ENCODE peak calls at places on chromosome 18, in four cellular contexts. L is IMR-90, B is H9, H is mesenchymal stem cell. Z is an unnamed sample.

GRCh38 chr18:39455300-39455699 is 1889.7 kb upstream of the CELF4 start:
- DNase-seq in L (peak), B (no peak), H (peak), Z (no peak)

GRCh38 chr18:52442686-52443085 is 102.7 kb downstream of the DCC start:
- DNase-seq in L (no peak), B (no peak), H (no peak), Z (no peak)

GRCh38 chr18:56992777-56993176 is 154.1 kb upstream of the BOD1L2 start:
- DNase-seq in L (peak), B (no peak), H (no peak), Z (no peak)

GRCh38 chr18:44588466-44588865 is 92.2 kb upstream of the SETBP1 start:
- DNase-seq in L (no peak), B (no peak), H (no peak), Z (no peak)

GRCh38 chr18:6683112-6683876 is 46.2 kb upstream of the ARHGAP28 start:
- DNase-seq in L (no peak), B (peak), H (no peak), Z (peak)

GRCh38 chr18:3903341-3903740 is 453.4 kb downstream of the TGIF1 start:
- DNase-seq in L (peak), B (no peak), H (peak), Z (no peak)

GRCh38 chr18:61336766-61337165 is 3.5 kb downstream of the CDH20 start:
- DNase-seq in L (no peak), B (no peak), H (no peak), Z (no peak)

GRCh38 chr18:31711365-31712035 is 27.1 kb upstream of the B4GALT6 start:
- DNase-seq in L (no peak), B (no peak), H (no peak), Z (no peak)

GRCh38 chr18:8778824-8779223 is 73.5 kb downstream of the MTCL1 start:
- DNase-seq in L (no peak), B (no peak), H (no peak), Z (no peak)

GRCh38 chr18:10057808-10058791 is 144.3 kb downstream of the VAPA start:
- DNase-seq in L (peak), B (no peak), H (peak), Z (peak)

GRCh38 chr18:9419956-9420631 is 55.2 kb upstream of the RALBP1 start:
- DNase-seq in L (peak), B (no peak), H (peak), Z (no peak)

GRCh38 chr18:36315736-36316135 is 18.2 kb downstream of the FHOD3 start:
- DNase-seq in L (peak), B (peak), H (peak), Z (no peak)

GRCh38 chr18:9736445-9736844 is 28.3 kb downstream of the RAB31 start:
- DNase-seq in L (no peak), B (no peak), H (no peak), Z (no peak)

GRCh38 chr18:28594034-28594433 is 417.1 kb upstream of the CDH2 start:
- DNase-seq in L (peak), B (no peak), H (peak), Z (no peak)

GRCh38 chr18:28961669-28962228 is 784.8 kb upstream of the CDH2 start:
- DNase-seq in L (peak), B (peak), H (peak), Z (peak)

GRCh38 chr18:76827205-76827885 is 5.0 kb downstream of the ZNF236 start:
- DNase-seq in L (peak), B (no peak), H (peak), Z (no peak)

GRCh38 chr18:26777316-26778053 is 88.0 kb downstream of the AQP4 start:
- DNase-seq in L (no peak), B (peak), H (no peak), Z (no peak)

GRCh38 chr18:9494778-9495302 is 19.5 kb downstream of the RALBP1 start:
- DNase-seq in L (peak), B (no peak), H (peak), Z (peak)

GRCh38 chr18:46554406-46554805 is 102.6 kb downstream of the LOXHD1 start:
- DNase-seq in L (no peak), B (no peak), H (no peak), Z (no peak)

GRCh38 chr18:29012364-29012763 is 835.4 kb upstream of the CDH2 start:
- DNase-seq in L (no peak), B (peak), H (no peak), Z (no peak)

GRCh38 chr18:8603663-8604520 is 5.3 kb upstream of the RAB12 start:
- DNase-seq in L (no peak), B (no peak), H (no peak), Z (no peak)

DNA sequence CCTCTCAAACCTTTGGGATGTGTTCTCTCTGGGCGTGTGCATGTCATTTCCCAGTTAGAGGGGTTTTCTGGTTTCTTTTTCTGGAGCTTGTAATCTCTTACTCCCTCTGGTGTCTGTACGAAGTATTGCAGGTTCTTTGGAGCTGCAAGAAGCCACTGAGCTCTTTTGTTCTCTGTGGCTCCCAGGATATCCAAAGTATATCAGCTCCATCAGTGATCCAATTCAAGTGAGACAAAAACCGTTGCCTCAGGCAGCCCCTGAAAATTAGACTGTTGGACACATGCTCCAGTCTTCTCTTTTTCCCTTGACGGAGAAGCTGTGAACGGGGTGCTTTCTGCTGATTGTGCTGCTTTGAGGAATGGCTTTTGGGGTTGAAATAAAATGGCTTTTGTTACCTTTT is 59.0 kb upstream of the LDLRAD4 start:
- DNase-seq in L (peak), B (peak), H (peak), Z (peak)
- H3K23ac ChIP-seq in L (no peak), B (no peak), H (no peak), Z (no peak)

DNA sequence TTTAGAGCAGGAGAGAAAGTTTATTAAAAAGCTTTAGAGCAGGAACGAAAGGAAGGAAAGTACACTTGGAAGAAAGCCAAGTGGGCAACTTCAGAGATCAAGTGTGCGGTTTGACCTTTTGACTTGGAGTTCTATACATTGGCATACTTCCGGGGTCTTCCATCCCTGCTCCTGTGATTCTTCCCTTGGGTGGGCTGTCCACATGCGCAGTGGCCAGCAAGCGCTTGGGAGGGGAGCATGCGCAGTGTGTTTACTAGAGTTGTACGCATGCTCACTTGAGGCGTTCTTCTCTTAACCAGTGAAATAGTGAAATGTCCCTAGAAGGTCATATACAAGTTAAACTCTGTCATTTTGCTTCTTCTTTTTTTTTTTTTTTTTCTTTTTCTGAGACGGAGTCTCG is 56.9 kb upstream of the ZNF532 start:
- DNase-seq in L (no peak), B (no peak), H (no peak), Z (no peak)
- H4K91ac ChIP-seq in L (no peak), B (no peak), H (no peak), Z (no peak)

DNA sequence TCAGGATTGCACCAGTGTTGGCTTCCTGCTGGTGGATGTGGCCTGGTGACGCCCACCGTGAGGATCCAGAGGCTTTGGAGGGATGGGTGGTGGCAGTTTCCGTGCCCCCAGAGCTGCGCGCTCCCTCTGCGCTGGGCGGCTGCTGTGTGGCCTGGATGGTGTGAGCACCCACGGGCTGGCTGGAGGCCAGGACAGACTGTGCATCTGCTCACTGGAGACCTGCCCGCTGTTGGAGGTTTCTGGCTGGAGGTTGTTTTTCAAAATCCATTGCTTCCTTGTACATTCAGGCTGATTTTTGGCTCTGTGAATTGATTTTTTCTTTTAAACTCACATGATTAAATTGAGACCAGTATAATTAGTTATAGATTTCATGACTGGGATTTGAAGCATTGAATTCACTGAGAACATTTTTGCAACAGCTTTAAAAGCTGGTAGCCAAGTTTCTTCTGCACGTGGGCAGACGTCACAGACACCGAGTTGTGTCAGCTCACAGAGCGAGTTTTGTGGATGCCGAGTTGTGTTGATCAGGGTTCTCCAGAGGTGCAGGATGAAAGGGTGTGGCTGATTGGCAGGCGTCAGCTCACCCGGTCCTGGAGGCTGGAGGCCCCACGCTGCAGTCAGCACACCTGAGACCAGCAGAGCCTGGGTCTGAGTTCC is 72.8 kb downstream of the KCNG2 start:
- DNase-seq in L (no peak), B (no peak), H (no peak), Z (no peak)
- H3K4me2 ChIP-seq in L (no peak), B (no peak), H (no peak), Z (no peak)

GRCh38 chr18:48137354-48138208 is 207.1 kb upstream of the SMAD2 start:
- DNase-seq in L (no peak), B (no peak), H (no peak), Z (no peak)

GRCh38 chr18:48139427-48140347 is 209.2 kb upstream of the SMAD2 start:
- DNase-seq in L (no peak), B (no peak), H (no peak), Z (no peak)

GRCh38 chr18:48138211-48138610 is 207.8 kb upstream of the SMAD2 start:
- DNase-seq in L (no peak), B (no peak), H (no peak), Z (no peak)

GRCh38 chr18:48140738-48141137 is 210.3 kb upstream of the SMAD2 start:
- DNase-seq in L (no peak), B (no peak), H (no peak), Z (no peak)

GRCh38 chr18:48138660-48139426 is 208.4 kb upstream of the SMAD2 start:
- DNase-seq in L (no peak), B (no peak), H (no peak), Z (no peak)
- H3K23ac ChIP-seq in L (no peak), B (no peak), H (no peak), Z (no peak)

GRCh38 chr18:12990662-12990976 is 543 bp upstream of the CEP192 start:
- DNase-seq in L (no peak), B (no peak), H (no peak), Z (peak)

GRCh38 chr18:12990128-12990485 is 1.1 kb upstream of the CEP192 start:
- DNase-seq in L (no peak), B (no peak), H (peak), Z (no peak)

GRCh38 chr18:12991839-12992216 is 666 bp downstream of the CEP192 start:
- DNase-seq in L (no peak), B (no peak), H (no peak), Z (no peak)

GRCh38 chr18:12989397-12990127 is 1.6 kb upstream of the CEP192 start:
- DNase-seq in L (no peak), B (no peak), H (no peak), Z (no peak)

GRCh38 chr18:12990977-12991838 is at the start of gene CEP192:
- DNase-seq in L (peak), B (peak), H (peak), Z (peak)
- H4K91ac ChIP-seq in L (peak), B (no peak), H (peak), Z (peak)

GRCh38 chr18:75785175-75785574 is 357.7 kb upstream of the SMIM21 start:
- DNase-seq in L (no peak), B (no peak), H (no peak), Z (no peak)

GRCh38 chr18:75782826-75783225 is 355.3 kb upstream of the SMIM21 start:
- DNase-seq in L (no peak), B (no peak), H (no peak), Z (no peak)

GRCh38 chr18:75783816-75784215 is 356.3 kb upstream of the SMIM21 start:
- DNase-seq in L (no peak), B (no peak), H (no peak), Z (no peak)

GRCh38 chr18:75779910-75780309 is 352.4 kb upstream of the SMIM21 start:
- DNase-seq in L (no peak), B (no peak), H (no peak), Z (no peak)

DNA sequence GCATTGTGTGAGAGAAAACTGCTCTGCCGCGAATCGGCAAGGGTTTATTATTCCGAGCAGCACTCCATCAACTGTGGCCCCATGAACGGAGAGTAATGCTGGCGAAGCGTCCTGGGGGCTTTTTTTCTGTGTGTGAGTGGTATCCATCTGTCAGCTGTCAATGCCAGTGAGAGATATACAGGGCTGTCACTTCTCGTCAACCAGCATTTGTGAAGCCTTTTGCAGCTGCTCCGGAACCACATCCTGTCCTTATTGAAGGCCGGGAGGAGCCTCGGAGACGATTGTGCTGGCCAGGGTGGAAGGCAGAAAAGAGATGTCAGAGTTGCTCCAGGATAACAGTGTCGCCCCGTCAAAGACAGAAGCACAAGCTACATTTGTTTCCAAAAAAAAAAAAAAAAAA is 356.9 kb upstream of the SMIM21 start:
- DNase-seq in L (no peak), B (no peak), H (no peak), Z (no peak)
- H3K4me2 ChIP-seq in L (peak), B (no peak), H (no peak), Z (peak)

Z was measured in trophoblast cell.